ENCODE peak calls at places on chromosome 5, in four cellular contexts. One of them, this sample, is unnamed.

GRCh38 chr5:172172912-172173591 is 15.0 kb downstream of the STK10 start:
- DNase-seq in AG04450: no peak
- DNase-seq in DND-41: no peak
- DNase-seq in ascending aorta: no peak
- DNase-seq in this sample: no peak

GRCh38 chr5:96172436-96172835 is 210.8 kb upstream of the ELL2 start:
- DNase-seq in AG04450: peak
- DNase-seq in DND-41: no peak
- DNase-seq in ascending aorta: no peak
- DNase-seq in this sample: no peak

GRCh38 chr5:63919763-63920478 is 42.3 kb downstream of the HTR1A start:
- DNase-seq in AG04450: no peak
- DNase-seq in DND-41: no peak
- DNase-seq in ascending aorta: no peak
- DNase-seq in this sample: no peak

GRCh38 chr5:88868453-88869068 is 14.4 kb downstream of the MEF2C start:
- DNase-seq in AG04450: no peak
- DNase-seq in DND-41: no peak
- DNase-seq in ascending aorta: no peak
- DNase-seq in this sample: no peak

GRCh38 chr5:167633931-167634341 is 657.5 kb upstream of the WWC1 start:
- DNase-seq in AG04450: no peak
- DNase-seq in DND-41: no peak
- DNase-seq in ascending aorta: no peak
- DNase-seq in this sample: no peak

GRCh38 chr5:167770461-167770860 is 521.0 kb upstream of the WWC1 start:
- DNase-seq in AG04450: peak
- DNase-seq in DND-41: no peak
- DNase-seq in ascending aorta: no peak
- DNase-seq in this sample: no peak

GRCh38 chr5:107539726-107540330 is 130.9 kb downstream of the EFNA5 start:
- DNase-seq in AG04450: no peak
- DNase-seq in DND-41: no peak
- DNase-seq in ascending aorta: no peak
- DNase-seq in this sample: peak

GRCh38 chr5:164578401-164578800 is 1073.0 kb downstream of the MAT2B start:
- DNase-seq in AG04450: no peak
- DNase-seq in DND-41: no peak
- DNase-seq in ascending aorta: no peak
- DNase-seq in this sample: no peak

GRCh38 chr5:27020965-27021364 is 17.4 kb downstream of the CDH9 start:
- DNase-seq in AG04450: no peak
- DNase-seq in DND-41: no peak
- DNase-seq in ascending aorta: no peak
- DNase-seq in this sample: no peak

GRCh38 chr5:112434650-112435049 is 15.6 kb upstream of the EPB41L4A start:
- DNase-seq in AG04450: no peak
- DNase-seq in DND-41: no peak
- DNase-seq in ascending aorta: no peak
- DNase-seq in this sample: no peak

GRCh38 chr5:7851240-7851592 is 283 bp upstream of the CFAP90 start:
- DNase-seq in AG04450: no peak
- DNase-seq in DND-41: no peak
- DNase-seq in ascending aorta: no peak
- DNase-seq in this sample: no peak

GRCh38 chr5:114319821-114320220 is 42.0 kb upstream of the KCNN2 start:
- DNase-seq in AG04450: no peak
- DNase-seq in DND-41: no peak
- DNase-seq in ascending aorta: no peak
- DNase-seq in this sample: no peak

GRCh38 chr5:132530946-132531345 is 12.4 kb downstream of the IL5 start:
- DNase-seq in AG04450: no peak
- DNase-seq in DND-41: no peak
- DNase-seq in ascending aorta: no peak
- DNase-seq in this sample: no peak

GRCh38 chr5:160269017-160269416 is 39.7 kb downstream of the FABP6 start:
- DNase-seq in AG04450: peak
- DNase-seq in DND-41: no peak
- DNase-seq in ascending aorta: peak
- DNase-seq in this sample: no peak

GRCh38 chr5:153952893-153953292 is 85.8 kb downstream of the FAM114A2 start:
- DNase-seq in AG04450: no peak
- DNase-seq in DND-41: no peak
- DNase-seq in ascending aorta: no peak
- DNase-seq in this sample: no peak

GRCh38 chr5:127696688-127697087 is 6.5 kb upstream of the CCDC192 start:
- DNase-seq in AG04450: peak
- DNase-seq in DND-41: no peak
- DNase-seq in ascending aorta: no peak
- DNase-seq in this sample: no peak

GRCh38 chr5:74205745-74206570 is 434.6 kb downstream of the ENC1 start:
- DNase-seq in AG04450: no peak
- DNase-seq in DND-41: no peak
- DNase-seq in ascending aorta: no peak
- DNase-seq in this sample: no peak

GRCh38 chr5:95832664-95833063 is 10.1 kb upstream of the GLRX start:
- DNase-seq in AG04450: no peak
- DNase-seq in DND-41: no peak
- DNase-seq in ascending aorta: no peak
- DNase-seq in this sample: no peak

GRCh38 chr5:140806834-140807775 is at the start of gene PCDHA4:
- DNase-seq in AG04450: no peak
- DNase-seq in DND-41: no peak
- DNase-seq in ascending aorta: no peak
- DNase-seq in this sample: no peak

GRCh38 chr5:36602711-36603321 is 3.6 kb upstream of the SLC1A3 start:
- DNase-seq in AG04450: no peak
- DNase-seq in DND-41: no peak
- DNase-seq in ascending aorta: no peak
- DNase-seq in this sample: no peak

GRCh38 chr5:142508027-142508426 is 177.9 kb downstream of the FGF1 start:
- DNase-seq in AG04450: no peak
- DNase-seq in DND-41: no peak
- DNase-seq in ascending aorta: no peak
- DNase-seq in this sample: no peak
- H3K4me3 ChIP-seq in AG04450: no peak
- H3K4me3 ChIP-seq in DND-41: no peak
- H3K4me3 ChIP-seq in ascending aorta: peak
- H3K4me3 ChIP-seq in this sample: no peak

GRCh38 chr5:191949-192690 is 825 bp downstream of the LRRC14B start:
- DNase-seq in AG04450: no peak
- DNase-seq in DND-41: no peak
- DNase-seq in ascending aorta: no peak
- DNase-seq in this sample: no peak

GRCh38 chr5:194603-195209 is 3.4 kb downstream of the LRRC14B start:
- DNase-seq in AG04450: no peak
- DNase-seq in DND-41: no peak
- DNase-seq in ascending aorta: no peak
- DNase-seq in this sample: no peak

GRCh38 chr5:192691-192969 is 1.3 kb downstream of the LRRC14B start:
- DNase-seq in AG04450: no peak
- DNase-seq in DND-41: no peak
- DNase-seq in ascending aorta: no peak
- DNase-seq in this sample: no peak

GRCh38 chr5:194102-194501 is 2.8 kb downstream of the LRRC14B start:
- DNase-seq in AG04450: no peak
- DNase-seq in DND-41: no peak
- DNase-seq in ascending aorta: no peak
- DNase-seq in this sample: no peak

GRCh38 chr5:192970-193831 is 1.9 kb downstream of the LRRC14B start:
- DNase-seq in AG04450: no peak
- DNase-seq in DND-41: no peak
- DNase-seq in ascending aorta: no peak
- DNase-seq in this sample: no peak
- H3K4me3 ChIP-seq in AG04450: no peak
- H3K4me3 ChIP-seq in DND-41: no peak
- H3K4me3 ChIP-seq in ascending aorta: no peak
- H3K4me3 ChIP-seq in this sample: no peak

DNA sequence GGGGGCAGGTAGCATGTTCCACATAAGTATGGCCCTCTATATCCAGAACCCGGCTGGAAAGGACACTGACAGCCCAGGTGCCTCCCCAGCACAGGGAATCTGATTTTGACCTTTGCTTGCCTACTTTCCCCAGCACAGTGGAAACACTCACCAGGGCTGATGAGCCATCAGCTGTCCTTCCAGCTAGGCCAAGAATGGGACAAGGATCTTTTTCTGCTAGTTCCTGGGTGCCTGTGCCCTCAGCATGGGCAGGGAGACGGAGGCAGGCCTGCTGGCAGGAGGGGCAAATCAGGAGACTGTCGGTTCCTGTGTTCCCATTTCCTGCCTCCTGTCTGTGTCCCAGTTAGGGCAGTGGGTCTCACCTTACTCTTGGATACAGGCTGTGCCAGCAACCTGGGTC is 1.1 kb downstream of the CYFIP2 start:
- DNase-seq in AG04450: no peak
- DNase-seq in DND-41: no peak
- DNase-seq in ascending aorta: no peak
- DNase-seq in this sample: no peak
- H3K4me3 ChIP-seq in AG04450: peak
- H3K4me3 ChIP-seq in DND-41: peak
- H3K4me3 ChIP-seq in ascending aorta: peak
- H3K4me3 ChIP-seq in this sample: peak

DNA sequence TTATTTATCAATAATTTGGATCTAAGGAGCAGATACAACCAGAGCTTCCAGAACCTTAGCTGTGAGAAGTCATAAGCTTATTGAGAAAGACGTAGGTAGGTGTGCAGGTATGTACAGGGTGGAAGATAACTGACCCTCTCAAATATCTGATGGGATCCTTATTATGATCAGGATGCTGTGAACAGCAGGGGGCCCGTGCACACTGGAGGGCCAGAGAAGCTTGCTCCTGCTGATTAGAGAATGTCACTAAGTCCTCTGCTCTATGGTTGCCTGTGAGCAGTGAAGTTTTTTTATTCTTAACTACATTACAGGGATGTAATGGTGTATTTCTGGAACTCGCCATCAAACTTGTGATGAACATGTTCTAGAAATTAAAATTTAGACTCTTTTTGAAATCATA is 108.9 kb upstream of the POU5F2 start:
- DNase-seq in AG04450: no peak
- DNase-seq in DND-41: no peak
- DNase-seq in ascending aorta: no peak
- DNase-seq in this sample: no peak
- H3K4me3 ChIP-seq in AG04450: no peak
- H3K4me3 ChIP-seq in DND-41: no peak
- H3K4me3 ChIP-seq in ascending aorta: no peak
- H3K4me3 ChIP-seq in this sample: no peak

DNA sequence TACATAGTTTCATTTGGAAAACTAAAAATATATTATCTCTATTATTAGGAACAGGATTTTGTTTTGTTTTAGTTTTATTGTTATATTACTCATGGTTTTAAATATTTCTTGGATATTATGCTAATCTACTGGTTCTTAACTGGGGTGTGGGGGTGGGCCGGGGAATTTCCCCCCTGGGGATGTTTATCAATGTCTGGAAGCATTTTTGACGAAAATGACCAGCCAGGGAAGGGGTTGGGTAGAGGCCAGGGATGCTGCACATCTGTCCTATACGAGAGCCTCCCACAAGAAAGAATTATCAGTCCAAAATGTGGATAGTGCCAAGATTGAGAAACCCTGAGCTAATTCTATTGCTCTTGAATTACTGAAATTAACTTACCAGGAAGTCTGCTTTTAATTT is 11.7 kb downstream of the FYB1 start:
- DNase-seq in AG04450: no peak
- DNase-seq in DND-41: no peak
- DNase-seq in ascending aorta: no peak
- DNase-seq in this sample: no peak
- H3K4me3 ChIP-seq in AG04450: no peak
- H3K4me3 ChIP-seq in DND-41: no peak
- H3K4me3 ChIP-seq in ascending aorta: no peak
- H3K4me3 ChIP-seq in this sample: peak

DNA sequence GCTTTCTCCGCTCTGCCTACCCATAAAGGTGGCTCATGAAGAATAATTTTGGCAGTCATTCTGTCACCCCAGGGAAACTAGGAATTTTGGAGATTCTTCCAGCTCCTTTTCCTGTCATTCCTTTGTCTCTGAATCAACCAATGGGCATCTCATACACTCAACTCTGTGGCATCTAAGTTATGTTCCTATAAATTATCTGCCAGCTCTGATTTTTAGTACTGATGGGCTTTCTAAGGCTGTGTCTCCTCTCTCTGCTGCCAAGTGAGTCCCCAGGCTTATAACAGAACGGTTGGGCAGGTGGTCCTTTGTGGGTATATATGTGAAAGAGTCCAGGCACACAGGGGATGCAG is 226.8 kb downstream of the NMUR2 start:
- DNase-seq in AG04450: no peak
- DNase-seq in DND-41: no peak
- DNase-seq in ascending aorta: no peak
- DNase-seq in this sample: no peak
- H3K4me3 ChIP-seq in AG04450: no peak
- H3K4me3 ChIP-seq in DND-41: no peak
- H3K4me3 ChIP-seq in ascending aorta: no peak
- H3K4me3 ChIP-seq in this sample: no peak

GRCh38 chr5:66675369-66675768 is 79.2 kb downstream of the MAST4 start:
- DNase-seq in AG04450: no peak
- DNase-seq in DND-41: no peak
- DNase-seq in ascending aorta: no peak
- DNase-seq in this sample: no peak
- H3K4me3 ChIP-seq in AG04450: no peak
- H3K4me3 ChIP-seq in DND-41: no peak
- H3K4me3 ChIP-seq in ascending aorta: no peak
- H3K4me3 ChIP-seq in this sample: no peak

This sample was measured in Jurkat, Clone E6-1.